ENCODE peak calls at places on chromosomes 1 and 21, in eight cellular contexts. L is BE2C, X is H1, N is transverse colon, K is body of pancreas, T is hepatocyte, C is ascending aorta, Y is spleen. F is an unnamed sample.
A peak's percentile ranks its signal among the peaks of the same experiment; 100 is the strongest.

GRCh38 chr1:186849271-186849671 is 20.5 kb downstream of the PLA2G4A start:
- DNase-seq in L (no peak), X (no peak), N (no peak), K (no peak), T (no peak), C (no peak), Y (no peak), F (no peak)

GRCh38 chr1:162360237-162360873 is 16.3 kb downstream of the SPATA46 start:
- DNase-seq in L (no peak), X (no peak), N (no peak), K (no peak), T (no peak), C (no peak), Y (no peak), F (no peak)

GRCh38 chr1:29827237-29827750 is 591.0 kb downstream of the PTPRU start:
- DNase-seq in L (no peak), X (no peak), N (no peak), K (no peak), T (no peak), C (no peak), Y (no peak), F (no peak)

GRCh38 chr1:2413495-2414296 is 1.3 kb upstream of the PEX10 start:
- DNase-seq in L (peak; percentile 28), X (no peak), N (peak; percentile 31), K (no peak), T (no peak), C (no peak), Y (peak; percentile 86), F (peak; percentile 82)

GRCh38 chr21:28538987-28539622 is 453.6 kb downstream of the LTN1 start:
- DNase-seq in L (no peak), X (no peak), N (no peak), K (no peak), T (no peak), C (no peak), Y (no peak), F (no peak)

GRCh38 chr1:184457500-184457899 is 70.7 kb downstream of the C1orf21 start:
- DNase-seq in L (peak; percentile 76), X (no peak), N (no peak), K (no peak), T (no peak), C (no peak), Y (no peak), F (no peak)

GRCh38 chr1:198199105-198199504 is 42.3 kb downstream of the NEK7 start:
- DNase-seq in L (no peak), X (no peak), N (no peak), K (no peak), T (no peak), C (no peak), Y (no peak), F (no peak)

GRCh38 chr1:230308039-230308438 is 118.1 kb downstream of the PGBD5 start:
- DNase-seq in L (no peak), X (no peak), N (peak; percentile 90), K (peak; percentile 98), T (peak; percentile 52), C (no peak), Y (peak; percentile 66), F (no peak)

GRCh38 chr1:168833352-168833751 is 104.3 kb upstream of the DPT start:
- DNase-seq in L (no peak), X (no peak), N (no peak), K (no peak), T (no peak), C (no peak), Y (no peak), F (no peak)

GRCh38 chr1:168835153-168835648 is 106.2 kb upstream of the DPT start:
- DNase-seq in L (no peak), X (no peak), N (no peak), K (no peak), T (no peak), C (no peak), Y (no peak), F (no peak)

GRCh38 chr1:168835791-168836190 is 106.8 kb upstream of the DPT start:
- DNase-seq in L (no peak), X (no peak), N (no peak), K (no peak), T (no peak), C (no peak), Y (no peak), F (no peak)

GRCh38 chr1:168834225-168834872 is 105.3 kb upstream of the DPT start:
- DNase-seq in L (no peak), X (no peak), N (no peak), K (no peak), T (peak; percentile 60), C (no peak), Y (no peak), F (no peak)

DNA sequence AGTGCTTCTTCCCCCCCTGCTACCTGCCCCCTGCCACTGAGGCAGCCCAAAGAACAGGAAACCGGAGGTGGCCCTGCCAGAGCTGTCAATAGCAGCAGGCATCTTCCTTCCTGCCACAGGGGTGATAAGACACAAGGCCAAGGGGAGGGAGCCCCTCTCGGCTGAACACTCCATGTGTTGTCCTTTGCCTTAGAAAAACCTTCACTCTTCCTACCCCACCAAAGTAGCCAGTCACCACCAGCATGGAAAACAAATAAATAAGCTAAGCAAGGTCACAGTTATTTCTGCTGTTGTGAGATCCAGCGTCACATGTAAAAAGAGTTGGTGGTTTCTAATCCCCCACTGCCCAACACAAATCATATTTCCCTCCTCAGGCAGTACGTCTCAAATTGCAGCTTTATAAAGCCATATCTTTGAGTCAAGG is 104.8 kb upstream of the DPT start:
- DNase-seq in L (no peak), X (no peak), N (no peak), K (no peak), T (no peak), C (no peak), Y (peak; percentile 78), F (no peak)
- H3K4me3 ChIP-seq in L (no peak overlapping the region), X (no peak overlapping the region), N (no peak overlapping the region), K (no peak overlapping the region), T (no peak overlapping the region), C (no peak overlapping the region), Y (no peak overlapping the region), F (no peak overlapping the region)

GRCh38 chr1:166972827-166973226 is 2.5 kb downstream of the ILDR2 start:
- DNase-seq in L (no peak), X (no peak), N (no peak), K (no peak), T (no peak), C (no peak), Y (no peak), F (no peak)

GRCh38 chr1:166974647-166975345 is 544 bp downstream of the ILDR2 start:
- DNase-seq in L (no peak), X (no peak), N (no peak), K (no peak), T (no peak), C (no peak), Y (no peak), F (no peak)

GRCh38 chr1:166971252-166971651 is 4.1 kb downstream of the ILDR2 start:
- DNase-seq in L (no peak), X (no peak), N (no peak), K (no peak), T (no peak), C (no peak), Y (no peak), F (no peak)

GRCh38 chr1:166969074-166969677 is 6.2 kb downstream of the ILDR2 start:
- DNase-seq in L (no peak), X (no peak), N (no peak), K (no peak), T (no peak), C (no peak), Y (no peak), F (no peak)

DNA sequence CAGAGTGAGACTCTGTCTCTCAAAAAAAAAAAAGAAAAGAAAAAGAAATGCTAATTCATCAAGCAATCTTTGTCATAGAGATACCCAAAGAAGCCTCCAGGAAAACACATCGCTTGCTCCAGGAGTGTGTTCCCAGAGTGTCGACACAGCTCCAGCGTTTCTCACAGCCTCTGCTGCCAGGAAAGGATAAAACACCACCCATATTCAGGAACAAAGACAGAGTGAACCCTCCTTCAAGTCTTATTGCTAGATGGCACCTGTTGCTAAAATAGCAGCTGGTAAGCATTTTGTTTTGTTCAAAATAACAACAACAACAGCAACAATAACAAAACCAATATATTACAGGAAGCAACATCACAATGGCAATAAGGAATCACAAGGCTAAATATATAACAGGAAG is 3.1 kb downstream of the ILDR2 start:
- DNase-seq in L (no peak), X (no peak), N (no peak), K (no peak), T (no peak), C (no peak), Y (no peak), F (no peak)
- H3K27me3 ChIP-seq in L (peaks cover 46% of the 10 kb centered on the region), X (peaks cover 32% of the 10 kb centered on the region), N (peaks cover 49% of the 10 kb centered on the region), K (no peaks in the 10 kb centered on the region), T (peaks cover 76% of the 10 kb centered on the region), C (no peaks in the 10 kb centered on the region), Y (peaks cover 78% of the 10 kb centered on the region), F (peaks cover 50% of the 10 kb centered on the region)

GRCh38 chr1:52402860-52403240 is 1.4 kb downstream of the ORC1 start:
- DNase-seq in L (no peak), X (no peak), N (no peak), K (no peak), T (peak; percentile 38), C (no peak), Y (no peak), F (no peak)

GRCh38 chr1:52403566-52404115 is 582 bp downstream of the ORC1 start:
- DNase-seq in L (peak; percentile 17), X (peak; percentile 59), N (peak; percentile 42), K (peak; percentile 17), T (peak; percentile 54), C (no peak), Y (no peak), F (peak; percentile 80)

GRCh38 chr1:52400131-52400530 is 4.1 kb downstream of the ORC1 start:
- DNase-seq in L (no peak), X (no peak), N (no peak), K (no peak), T (no peak), C (no peak), Y (no peak), F (no peak)

GRCh38 chr1:52404975-52405338 is 555 bp downstream of the PRPF38A start:
- DNase-seq in L (no peak), X (no peak), N (no peak), K (no peak), T (no peak), C (no peak), Y (no peak), F (no peak)

DNA sequence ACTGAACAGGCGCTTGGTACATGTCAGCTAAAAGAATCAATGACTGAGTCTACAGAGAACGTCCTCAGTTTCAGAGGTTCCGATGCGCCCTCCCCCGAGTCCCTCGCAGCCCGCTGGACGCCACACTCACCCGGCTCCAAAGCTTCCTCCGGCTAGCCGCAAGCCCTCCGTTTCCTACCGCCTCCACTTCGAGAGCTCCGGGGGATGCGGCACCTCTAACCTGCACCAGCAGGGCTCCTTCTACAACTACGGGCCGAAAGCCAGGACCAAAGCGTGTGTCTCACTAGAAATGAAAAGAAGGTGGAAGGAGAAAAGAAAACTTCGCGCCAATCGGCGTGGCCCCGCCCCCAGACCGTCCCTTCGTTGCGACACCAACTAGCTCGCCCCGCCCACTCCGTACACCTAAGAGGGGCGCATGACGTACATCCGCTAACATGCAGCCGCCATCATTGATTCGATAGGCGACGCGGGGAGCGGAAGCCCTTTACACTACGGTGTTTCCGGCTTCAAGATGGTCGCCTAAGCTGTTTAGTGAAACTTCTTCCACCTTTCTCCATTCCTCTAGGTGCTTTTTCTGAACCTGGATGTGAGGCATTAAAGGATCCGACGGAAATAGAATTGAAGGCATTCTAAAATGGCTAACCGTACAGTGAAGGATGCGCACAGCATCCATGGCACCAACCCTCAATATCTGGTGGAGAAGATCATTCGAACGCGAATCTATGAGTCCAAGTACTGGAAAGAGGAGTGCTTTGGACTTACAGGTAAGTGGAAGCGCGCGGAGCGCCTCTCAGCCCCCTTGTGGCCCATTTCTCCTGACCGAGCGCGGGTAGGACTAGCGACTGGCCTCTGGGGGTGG is at the start of the genes ORC1 and PRPF38A:
- DNase-seq in L (peak; percentile 93), X (peak; percentile 92), N (peak; percentile 99), K (peak; percentile 98), T (peak; percentile 100), C (peak; percentile 85), Y (peak; percentile 99), F (peak; percentile 94)
- H3K36me3 ChIP-seq in L (no peaks in the 10 kb centered on the region), X (peaks cover 20% of the 10 kb centered on the region), N (peaks cover 10% of the 10 kb centered on the region), K (no peaks in the 10 kb centered on the region), T (no peaks in the 10 kb centered on the region), C (peaks cover 16% of the 10 kb centered on the region), Y (peaks cover 34% of the 10 kb centered on the region), F (peaks cover 26% of the 10 kb centered on the region)

GRCh38 chr21:37257526-37257966 is 9.6 kb downstream of the VPS26C start:
- DNase-seq in L (peak; percentile 73), X (no peak), N (peak; percentile 25), K (no peak), T (no peak), C (no peak), Y (peak; percentile 84), F (no peak)
- H3K4me3 ChIP-seq in L (peak overlapping the region; percentile 76), X (peak overlapping the region; percentile 69), N (peak overlapping the region; percentile 60), K (peak overlapping the region; percentile 5), T (peak overlapping the region; percentile 59), C (peak overlapping the region; percentile 60), Y (peak overlapping the region; percentile 53), F (peak overlapping the region; percentile 70)

F was measured in H7.